ENCODE peak calls at places on chromosome 14, in six cellular contexts. A is sigmoid colon, U is adrenal gland, L is gastrocnemius medialis, X is Peyer's patch, N is tibial nerve. Q is an unnamed sample.

GRCh38 chr14:55117816-55118441 is 11.1 kb upstream of the LGALS3 start:
- DNase-seq in A (peak), U (peak), L (no peak), X (no peak), N (no peak), Q (no peak)

GRCh38 chr14:32559595-32559994 is 230.5 kb downstream of the AKAP6 start:
- DNase-seq in A (no peak), U (peak), L (no peak), X (no peak), N (no peak), Q (no peak)

GRCh38 chr14:95774265-95775160 is 60.6 kb upstream of the TCL1A start:
- DNase-seq in A (no peak), U (peak), L (no peak), X (no peak), N (peak), Q (no peak)

GRCh38 chr14:84453541-84453940 is 1076.4 kb upstream of the FLRT2 start:
- DNase-seq in A (no peak), U (no peak), L (no peak), X (no peak), N (no peak), Q (no peak)

GRCh38 chr14:64880382-64881121 is 845 bp upstream of the SPTB start:
- DNase-seq in A (peak), U (peak), L (no peak), X (peak), N (no peak), Q (no peak)

GRCh38 chr14:67269338-67270060 is 28.3 kb downstream of the PALS1 start:
- DNase-seq in A (no peak), U (peak), L (no peak), X (no peak), N (no peak), Q (no peak)

GRCh38 chr14:97027256-97027999 is 230.2 kb downstream of the VRK1 start:
- DNase-seq in A (no peak), U (no peak), L (no peak), X (no peak), N (no peak), Q (no peak)

GRCh38 chr14:27367345-27367744 is 769.5 kb upstream of the NOVA1 start:
- DNase-seq in A (no peak), U (no peak), L (no peak), X (no peak), N (no peak), Q (no peak)

GRCh38 chr14:90177537-90178189 is 78.7 kb upstream of the PSMC1 start:
- DNase-seq in A (no peak), U (no peak), L (no peak), X (no peak), N (no peak), Q (no peak)

GRCh38 chr14:50839048-50839447 is 8.1 kb upstream of the NIN start:
- DNase-seq in A (no peak), U (peak), L (no peak), X (no peak), N (no peak), Q (no peak)

GRCh38 chr14:70808023-70808401 is 1.3 kb downstream of the MAP3K9 start:
- DNase-seq in A (no peak), U (peak), L (no peak), X (peak), N (no peak), Q (no peak)

GRCh38 chr14:105531088-105531957 is 4.9 kb downstream of the TMEM121 start:
- DNase-seq in A (peak), U (no peak), L (no peak), X (no peak), N (no peak), Q (no peak)

GRCh38 chr14:31449971-31450610 is 7.2 kb downstream of the DTD2 start:
- DNase-seq in A (no peak), U (no peak), L (no peak), X (no peak), N (no peak), Q (no peak)

GRCh38 chr14:80213602-80214001 is 2.3 kb upstream of the DIO2 start:
- DNase-seq in A (no peak), U (peak), L (no peak), X (no peak), N (no peak), Q (no peak)

GRCh38 chr14:36818212-36818611 is 156.6 kb downstream of the PAX9 start:
- DNase-seq in A (no peak), U (no peak), L (no peak), X (no peak), N (no peak), Q (no peak)

GRCh38 chr14:99524804-99525698 is 43.8 kb downstream of the CCNK start:
- DNase-seq in A (no peak), U (peak), L (no peak), X (no peak), N (no peak), Q (no peak)

GRCh38 chr14:64639340-64639821 is 64.8 kb upstream of the PLEKHG3 start:
- DNase-seq in A (no peak), U (no peak), L (no peak), X (no peak), N (no peak), Q (no peak)

GRCh38 chr14:22566845-22567244 is 22.2 kb downstream of the DAD1 start:
- DNase-seq in A (no peak), U (no peak), L (no peak), X (no peak), N (no peak), Q (no peak)

GRCh38 chr14:22563987-22564386 is 25.0 kb downstream of the DAD1 start:
- DNase-seq in A (no peak), U (no peak), L (no peak), X (no peak), N (no peak), Q (no peak)

GRCh38 chr14:22565391-22565945 is 23.6 kb downstream of the DAD1 start:
- DNase-seq in A (no peak), U (no peak), L (no peak), X (no peak), N (no peak), Q (no peak)

GRCh38 chr14:22561661-22562579 is 27.1 kb downstream of the DAD1 start:
- DNase-seq in A (no peak), U (no peak), L (no peak), X (no peak), N (no peak), Q (no peak)

DNA sequence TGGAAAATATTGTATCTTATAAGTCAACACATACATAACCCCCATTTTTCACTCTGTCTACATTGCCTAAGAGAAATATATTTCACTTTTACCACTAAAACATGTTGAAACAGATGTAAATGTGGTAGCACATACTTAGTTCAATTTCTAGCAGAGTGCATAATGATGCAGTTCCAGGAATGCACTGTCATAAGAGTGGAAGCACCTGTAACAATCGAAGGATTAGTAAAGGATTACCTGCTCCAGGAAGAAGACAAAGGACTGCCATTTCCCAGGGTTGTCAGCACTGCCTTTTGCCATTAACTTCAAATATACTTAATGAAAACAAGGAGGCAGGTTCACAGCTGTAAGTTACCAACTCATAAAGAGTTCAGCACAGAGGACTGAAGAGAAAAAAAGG is 24.6 kb downstream of the DAD1 start:
- DNase-seq in A (no peak), U (no peak), L (no peak), X (no peak), N (no peak), Q (no peak)
- TF ChIP-seq POLR2A in A (no peak), U (no peak), L (no peak), X (no peak), N (no peak), Q (no peak)

DNA sequence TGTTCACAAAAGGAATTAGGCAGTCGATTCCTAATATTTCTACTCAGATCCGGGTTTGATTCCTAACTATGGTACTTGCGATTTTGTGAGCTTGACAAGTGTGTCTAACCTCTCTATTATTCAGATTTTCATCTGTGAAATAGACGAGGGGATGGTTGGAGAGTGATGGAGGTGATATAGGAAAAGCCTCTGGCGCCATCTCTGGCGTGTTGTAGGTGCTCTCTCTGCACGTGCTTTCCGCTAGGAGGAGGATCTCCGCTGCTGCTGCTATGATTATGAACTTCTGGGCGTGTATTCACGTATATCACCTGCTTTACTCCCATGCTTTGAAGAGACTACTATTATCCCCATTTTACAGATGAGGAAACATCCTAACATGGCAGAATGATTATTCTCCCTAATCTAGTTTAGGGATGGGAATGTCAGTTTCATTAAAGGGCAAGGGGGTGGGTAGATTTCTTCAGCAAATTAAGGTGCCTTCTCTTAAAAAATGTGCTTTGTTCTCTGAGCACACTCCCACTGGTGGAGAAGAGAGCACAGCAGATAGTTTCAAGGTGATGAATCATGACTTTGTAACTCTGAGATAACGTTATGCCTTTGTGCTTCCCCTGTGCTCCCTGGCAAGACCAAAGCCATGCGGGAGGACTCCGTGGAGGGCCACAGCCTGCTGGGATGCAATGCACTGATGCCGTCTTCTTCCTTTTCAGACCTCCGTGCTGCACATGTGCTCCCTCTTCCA is 97.1 kb downstream of the PRIMA1 start:
- DNase-seq in A (no peak), U (no peak), L (no peak), X (no peak), N (no peak), Q (no peak)
- TF ChIP-seq CTCF in A (no peak), U (no peak), L (no peak), X (no peak), N (no peak), Q (no peak)

DNA sequence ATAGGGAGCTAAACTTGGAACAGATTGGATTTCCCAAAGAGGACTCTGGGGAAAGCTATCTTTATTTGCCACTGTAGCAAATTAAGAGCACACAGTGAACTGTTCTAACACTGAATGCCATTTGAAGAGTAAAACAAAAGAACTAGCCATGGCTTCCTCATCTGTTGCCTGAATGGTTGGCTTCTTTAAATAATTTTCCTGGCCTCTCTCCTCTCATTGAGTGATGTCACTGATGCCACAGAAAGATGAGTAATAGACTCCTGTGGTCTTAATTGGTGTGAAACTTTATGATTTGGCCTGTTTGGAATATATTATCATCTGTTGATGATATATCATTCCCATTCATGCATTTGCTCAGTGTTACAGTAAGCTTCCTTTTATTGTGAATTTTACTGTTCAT is 42.5 kb downstream of the WDR20 start:
- DNase-seq in A (no peak), U (no peak), L (no peak), X (no peak), N (no peak), Q (no peak)
- H3K27ac ChIP-seq in A (no peak), U (no peak), L (no peak), X (no peak), N (no peak), Q (no peak)

GRCh38 chr14:57822081-57822480 is 43.8 kb downstream of the SLC35F4 start:
- DNase-seq in A (no peak), U (no peak), L (no peak), X (no peak), N (no peak), Q (no peak)
- TF ChIP-seq POLR2A in A (no peak), U (no peak), L (no peak), X (no peak), N (no peak), Q (no peak)

DNA sequence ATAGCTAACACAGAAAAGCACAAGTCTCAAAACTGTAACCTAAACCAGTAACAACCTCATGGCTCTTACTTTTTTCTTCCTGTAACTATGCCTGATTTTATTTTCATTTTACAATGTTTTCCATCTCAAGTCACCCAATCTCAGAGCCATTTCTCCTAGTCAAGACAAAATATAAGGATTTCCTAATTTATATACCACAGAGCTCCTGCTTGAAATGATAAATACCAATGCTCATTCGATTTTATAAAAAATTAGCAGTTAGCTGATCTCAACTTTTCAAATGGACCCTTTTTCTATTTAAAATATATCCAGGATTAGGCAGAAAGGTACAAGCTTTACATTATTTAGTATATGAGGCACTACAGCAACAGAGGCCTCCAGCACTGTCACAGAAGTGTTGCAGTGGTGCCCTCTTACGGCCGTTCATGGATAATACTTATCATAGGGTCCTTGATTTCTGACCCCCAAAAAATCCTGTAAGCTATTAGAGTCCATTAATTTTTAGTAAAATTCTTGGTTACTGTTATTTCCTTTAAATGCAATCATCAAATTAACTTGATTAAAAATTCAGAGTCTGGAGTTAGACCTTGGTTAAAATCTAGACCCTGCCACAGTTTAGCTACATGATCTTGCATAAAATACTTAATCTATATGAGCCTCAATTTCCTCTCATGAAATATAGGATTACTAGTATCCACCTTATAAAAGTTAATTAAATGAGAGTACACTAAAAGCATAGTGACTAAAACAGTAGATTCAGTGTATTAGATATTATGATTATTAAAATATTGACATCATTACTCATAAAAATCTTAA is 68.3 kb downstream of the SEC23A start:
- DNase-seq in A (no peak), U (no peak), L (no peak), X (no peak), N (no peak), Q (no peak)
- TF ChIP-seq CTCF in A (no peak), U (no peak), L (no peak), X (peak), N (no peak), Q (no peak)

GRCh38 chr14:77037886-77038511 is 9.5 kb upstream of the IRF2BPL start:
- DNase-seq in A (peak), U (peak), L (no peak), X (no peak), N (no peak), Q (no peak)
- H3K27ac ChIP-seq in A (peak), U (peak), L (peak), X (peak), N (peak), Q (peak)

GRCh38 chr14:23951590-23952143 is 1.9 kb upstream of the DHRS4 start:
- DNase-seq in A (no peak), U (no peak), L (no peak), X (no peak), N (no peak), Q (no peak)

GRCh38 chr14:23950411-23951135 is 3.0 kb upstream of the DHRS4 start:
- DNase-seq in A (no peak), U (no peak), L (no peak), X (no peak), N (no peak), Q (no peak)

GRCh38 chr14:23953464-23954278 is at the start of gene DHRS4:
- DNase-seq in A (peak), U (peak), L (peak), X (peak), N (peak), Q (peak)
- TF ChIP-seq POLR2A in A (peak), U (peak), L (peak), X (peak), N (peak), Q (no peak)